ENCODE peak calls at places on chromosome 4, in ten cellular contexts. One of them, this sample, is unnamed.

GRCh38 chr4:26701095-26701494 is 117.2 kb downstream of the TBC1D19 start:
- DNase-seq in NCI-H2171: no peak
- DNase-seq in left ventricle myocardium inferior: no peak
- DNase-seq in T-helper 9 cell: no peak
- DNase-seq in heart right ventricle: no peak
- DNase-seq in transverse colon: no peak
- DNase-seq in H7: no peak
- DNase-seq in anterior cingulate cortex: no peak
- DNase-seq in ureter: no peak
- DNase-seq in Karpas-422: no peak
- DNase-seq in this sample: no peak

GRCh38 chr4:89998350-89999098 is 103.9 kb downstream of the MMRN1 start:
- DNase-seq in NCI-H2171: peak
- DNase-seq in left ventricle myocardium inferior: no peak
- DNase-seq in T-helper 9 cell: no peak
- DNase-seq in heart right ventricle: no peak
- DNase-seq in transverse colon: no peak
- DNase-seq in H7: no peak
- DNase-seq in anterior cingulate cortex: no peak
- DNase-seq in ureter: no peak
- DNase-seq in Karpas-422: no peak
- DNase-seq in this sample: no peak

GRCh38 chr4:174281182-174281737 is 2.2 kb downstream of the FBXO8 start:
- DNase-seq in NCI-H2171: no peak
- DNase-seq in left ventricle myocardium inferior: no peak
- DNase-seq in T-helper 9 cell: no peak
- DNase-seq in heart right ventricle: no peak
- DNase-seq in transverse colon: no peak
- DNase-seq in H7: no peak
- DNase-seq in anterior cingulate cortex: no peak
- DNase-seq in ureter: no peak
- DNase-seq in Karpas-422: no peak
- DNase-seq in this sample: no peak

GRCh38 chr4:14184265-14184664 is 556.7 kb upstream of the BOD1L1 start:
- DNase-seq in NCI-H2171: no peak
- DNase-seq in left ventricle myocardium inferior: peak
- DNase-seq in T-helper 9 cell: no peak
- DNase-seq in heart right ventricle: no peak
- DNase-seq in transverse colon: no peak
- DNase-seq in H7: peak
- DNase-seq in anterior cingulate cortex: no peak
- DNase-seq in ureter: no peak
- DNase-seq in Karpas-422: no peak
- DNase-seq in this sample: peak

GRCh38 chr4:159764343-159764952 is 661.6 kb downstream of the RAPGEF2 start:
- DNase-seq in NCI-H2171: no peak
- DNase-seq in left ventricle myocardium inferior: no peak
- DNase-seq in T-helper 9 cell: no peak
- DNase-seq in heart right ventricle: no peak
- DNase-seq in transverse colon: no peak
- DNase-seq in H7: peak
- DNase-seq in anterior cingulate cortex: peak
- DNase-seq in ureter: no peak
- DNase-seq in Karpas-422: peak
- DNase-seq in this sample: peak

GRCh38 chr4:83387922-83388676 is 53.5 kb upstream of the HPSE start:
- DNase-seq in NCI-H2171: no peak
- DNase-seq in left ventricle myocardium inferior: no peak
- DNase-seq in T-helper 9 cell: no peak
- DNase-seq in heart right ventricle: no peak
- DNase-seq in transverse colon: no peak
- DNase-seq in H7: no peak
- DNase-seq in anterior cingulate cortex: no peak
- DNase-seq in ureter: no peak
- DNase-seq in Karpas-422: peak
- DNase-seq in this sample: no peak

GRCh38 chr4:21887481-21887880 is 61.1 kb downstream of the KCNIP4 start:
- DNase-seq in NCI-H2171: no peak
- DNase-seq in left ventricle myocardium inferior: no peak
- DNase-seq in T-helper 9 cell: no peak
- DNase-seq in heart right ventricle: no peak
- DNase-seq in transverse colon: no peak
- DNase-seq in H7: no peak
- DNase-seq in anterior cingulate cortex: no peak
- DNase-seq in ureter: no peak
- DNase-seq in Karpas-422: no peak
- DNase-seq in this sample: no peak

GRCh38 chr4:99979872-99980271 is 29.8 kb upstream of the H2AZ1 start:
- DNase-seq in NCI-H2171: no peak
- DNase-seq in left ventricle myocardium inferior: no peak
- DNase-seq in T-helper 9 cell: no peak
- DNase-seq in heart right ventricle: no peak
- DNase-seq in transverse colon: no peak
- DNase-seq in H7: no peak
- DNase-seq in anterior cingulate cortex: no peak
- DNase-seq in ureter: no peak
- DNase-seq in Karpas-422: no peak
- DNase-seq in this sample: no peak